ENCODE peak calls at places on chromosomes 13 and 19, in seven cellular contexts. One of them, this sample, is unnamed.

GRCh38 chr19:57813919-57814504 is 701 bp downstream of the ZNF552 start:
- DNase-seq in sigmoid colon: no peak
- DNase-seq in T-helper 17 cell: no peak
- DNase-seq in ovary: no peak
- DNase-seq in amniotic epithelial cell: no peak
- DNase-seq in activated CD4-positive, alpha-beta memory T cell treated with anti-CD3 and anti-CD28 coated beads, Interleukin-2, amount 10 ng/mL, durations not matched to agents 7 days and 5 days: no peak
- DNase-seq in brain microvascular endothelial cell: no peak
- DNase-seq in this sample: no peak

GRCh38 chr13:39273953-39274352 is 235.7 kb downstream of the NHLRC3 start:
- DNase-seq in sigmoid colon: no peak
- DNase-seq in T-helper 17 cell: no peak
- DNase-seq in ovary: no peak
- DNase-seq in amniotic epithelial cell: peak; percentile 32
- DNase-seq in activated CD4-positive, alpha-beta memory T cell treated with anti-CD3 and anti-CD28 coated beads, Interleukin-2, amount 10 ng/mL, durations not matched to agents 7 days and 5 days: no peak
- DNase-seq in brain microvascular endothelial cell: no peak
- DNase-seq in this sample: no peak

GRCh38 chr19:18233224-18233825 is 7.1 kb upstream of the PDE4C start:
- DNase-seq in sigmoid colon: no peak
- DNase-seq in T-helper 17 cell: peak; percentile 45
- DNase-seq in ovary: peak; percentile 72
- DNase-seq in amniotic epithelial cell: peak; percentile 40
- DNase-seq in activated CD4-positive, alpha-beta memory T cell treated with anti-CD3 and anti-CD28 coated beads, Interleukin-2, amount 10 ng/mL, durations not matched to agents 7 days and 5 days: peak; percentile 66
- DNase-seq in brain microvascular endothelial cell: no peak
- DNase-seq in this sample: no peak

GRCh38 chr13:82772802-82773201 is 1109.5 kb downstream of the SLITRK1 start:
- DNase-seq in sigmoid colon: no peak
- DNase-seq in T-helper 17 cell: no peak
- DNase-seq in ovary: no peak
- DNase-seq in amniotic epithelial cell: no peak
- DNase-seq in activated CD4-positive, alpha-beta memory T cell treated with anti-CD3 and anti-CD28 coated beads, Interleukin-2, amount 10 ng/mL, durations not matched to agents 7 days and 5 days: no peak
- DNase-seq in brain microvascular endothelial cell: no peak
- DNase-seq in this sample: no peak

GRCh38 chr19:12293771-12294307 is 844 bp downstream of the ZNF44 start:
- DNase-seq in sigmoid colon: peak; percentile 89
- DNase-seq in T-helper 17 cell: peak; percentile 28
- DNase-seq in ovary: peak; percentile 58
- DNase-seq in amniotic epithelial cell: peak; percentile 82
- DNase-seq in activated CD4-positive, alpha-beta memory T cell treated with anti-CD3 and anti-CD28 coated beads, Interleukin-2, amount 10 ng/mL, durations not matched to agents 7 days and 5 days: peak; percentile 80
- DNase-seq in brain microvascular endothelial cell: peak; percentile 28
- DNase-seq in this sample: no peak

GRCh38 chr19:30328096-30328495 is 44.1 kb upstream of the ZNF536 start:
- DNase-seq in sigmoid colon: no peak
- DNase-seq in T-helper 17 cell: no peak
- DNase-seq in ovary: no peak
- DNase-seq in amniotic epithelial cell: no peak
- DNase-seq in activated CD4-positive, alpha-beta memory T cell treated with anti-CD3 and anti-CD28 coated beads, Interleukin-2, amount 10 ng/mL, durations not matched to agents 7 days and 5 days: no peak
- DNase-seq in brain microvascular endothelial cell: no peak
- DNase-seq in this sample: no peak

GRCh38 chr19:54470991-54471782 is 1.9 kb downstream of the CDC42EP5 start:
- DNase-seq in sigmoid colon: peak; percentile 78
- DNase-seq in T-helper 17 cell: no peak
- DNase-seq in ovary: peak; percentile 57
- DNase-seq in amniotic epithelial cell: no peak
- DNase-seq in activated CD4-positive, alpha-beta memory T cell treated with anti-CD3 and anti-CD28 coated beads, Interleukin-2, amount 10 ng/mL, durations not matched to agents 7 days and 5 days: no peak
- DNase-seq in brain microvascular endothelial cell: no peak
- DNase-seq in this sample: no peak

GRCh38 chr13:98977568-98978270 is at the start of gene DOCK9:
- DNase-seq in sigmoid colon: peak; percentile 76
- DNase-seq in T-helper 17 cell: no peak
- DNase-seq in ovary: peak; percentile 72
- DNase-seq in amniotic epithelial cell: peak; percentile 76
- DNase-seq in activated CD4-positive, alpha-beta memory T cell treated with anti-CD3 and anti-CD28 coated beads, Interleukin-2, amount 10 ng/mL, durations not matched to agents 7 days and 5 days: no peak
- DNase-seq in brain microvascular endothelial cell: peak; percentile 74
- DNase-seq in this sample: peak; percentile 40

GRCh38 chr19:5988520-5989387 is 10.8 kb upstream of the RANBP3 start:
- DNase-seq in sigmoid colon: no peak
- DNase-seq in T-helper 17 cell: no peak
- DNase-seq in ovary: no peak
- DNase-seq in amniotic epithelial cell: peak; percentile 22
- DNase-seq in activated CD4-positive, alpha-beta memory T cell treated with anti-CD3 and anti-CD28 coated beads, Interleukin-2, amount 10 ng/mL, durations not matched to agents 7 days and 5 days: no peak
- DNase-seq in brain microvascular endothelial cell: no peak
- DNase-seq in this sample: no peak

GRCh38 chr19:1355974-1356865 is 27.5 kb upstream of the NDUFS7 start:
- DNase-seq in sigmoid colon: no peak
- DNase-seq in T-helper 17 cell: no peak
- DNase-seq in ovary: no peak
- DNase-seq in amniotic epithelial cell: peak; percentile 77
- DNase-seq in activated CD4-positive, alpha-beta memory T cell treated with anti-CD3 and anti-CD28 coated beads, Interleukin-2, amount 10 ng/mL, durations not matched to agents 7 days and 5 days: no peak
- DNase-seq in brain microvascular endothelial cell: no peak
- DNase-seq in this sample: no peak

GRCh38 chr19:17332677-17333581 is 1.7 kb downstream of the ANO8 start:
- DNase-seq in sigmoid colon: no peak
- DNase-seq in T-helper 17 cell: no peak
- DNase-seq in ovary: no peak
- DNase-seq in amniotic epithelial cell: peak; percentile 75
- DNase-seq in activated CD4-positive, alpha-beta memory T cell treated with anti-CD3 and anti-CD28 coated beads, Interleukin-2, amount 10 ng/mL, durations not matched to agents 7 days and 5 days: peak; percentile 51
- DNase-seq in brain microvascular endothelial cell: no peak
- DNase-seq in this sample: peak; percentile 16

GRCh38 chr19:40705362-40705651 is 11.4 kb downstream of the COQ8B start:
- DNase-seq in sigmoid colon: no peak
- DNase-seq in T-helper 17 cell: no peak
- DNase-seq in ovary: no peak
- DNase-seq in amniotic epithelial cell: no peak
- DNase-seq in activated CD4-positive, alpha-beta memory T cell treated with anti-CD3 and anti-CD28 coated beads, Interleukin-2, amount 10 ng/mL, durations not matched to agents 7 days and 5 days: no peak
- DNase-seq in brain microvascular endothelial cell: no peak
- DNase-seq in this sample: no peak

GRCh38 chr13:88628882-88629281 is 957.7 kb downstream of the SLITRK5 start:
- DNase-seq in sigmoid colon: no peak
- DNase-seq in T-helper 17 cell: no peak
- DNase-seq in ovary: no peak
- DNase-seq in amniotic epithelial cell: no peak
- DNase-seq in activated CD4-positive, alpha-beta memory T cell treated with anti-CD3 and anti-CD28 coated beads, Interleukin-2, amount 10 ng/mL, durations not matched to agents 7 days and 5 days: no peak
- DNase-seq in brain microvascular endothelial cell: no peak
- DNase-seq in this sample: no peak

GRCh38 chr13:95492044-95492801 is 60.3 kb upstream of the CLDN10 start:
- DNase-seq in sigmoid colon: no peak
- DNase-seq in T-helper 17 cell: no peak
- DNase-seq in ovary: no peak
- DNase-seq in amniotic epithelial cell: no peak
- DNase-seq in activated CD4-positive, alpha-beta memory T cell treated with anti-CD3 and anti-CD28 coated beads, Interleukin-2, amount 10 ng/mL, durations not matched to agents 7 days and 5 days: no peak
- DNase-seq in brain microvascular endothelial cell: no peak
- DNase-seq in this sample: no peak

GRCh38 chr13:43111887-43112400 is 88.6 kb downstream of the DNAJC15 start:
- DNase-seq in sigmoid colon: no peak
- DNase-seq in T-helper 17 cell: no peak
- DNase-seq in ovary: no peak
- DNase-seq in amniotic epithelial cell: no peak
- DNase-seq in activated CD4-positive, alpha-beta memory T cell treated with anti-CD3 and anti-CD28 coated beads, Interleukin-2, amount 10 ng/mL, durations not matched to agents 7 days and 5 days: no peak
- DNase-seq in brain microvascular endothelial cell: no peak
- DNase-seq in this sample: no peak

GRCh38 chr19:19552811-19553210 is 14.7 kb downstream of the CILP2 start:
- DNase-seq in sigmoid colon: no peak
- DNase-seq in T-helper 17 cell: peak; percentile 30
- DNase-seq in ovary: no peak
- DNase-seq in amniotic epithelial cell: no peak
- DNase-seq in activated CD4-positive, alpha-beta memory T cell treated with anti-CD3 and anti-CD28 coated beads, Interleukin-2, amount 10 ng/mL, durations not matched to agents 7 days and 5 days: peak; percentile 40
- DNase-seq in brain microvascular endothelial cell: peak; percentile 36
- DNase-seq in this sample: no peak

GRCh38 chr13:110330491-110331001 is 23.5 kb downstream of the COL4A2 start:
- DNase-seq in sigmoid colon: peak; percentile 66
- DNase-seq in T-helper 17 cell: no peak
- DNase-seq in ovary: no peak
- DNase-seq in amniotic epithelial cell: peak; percentile 63
- DNase-seq in activated CD4-positive, alpha-beta memory T cell treated with anti-CD3 and anti-CD28 coated beads, Interleukin-2, amount 10 ng/mL, durations not matched to agents 7 days and 5 days: no peak
- DNase-seq in brain microvascular endothelial cell: peak; percentile 66
- DNase-seq in this sample: no peak

GRCh38 chr19:6754136-6754535 is 13.1 kb downstream of the SH2D3A start:
- DNase-seq in sigmoid colon: no peak
- DNase-seq in T-helper 17 cell: no peak
- DNase-seq in ovary: no peak
- DNase-seq in amniotic epithelial cell: no peak
- DNase-seq in activated CD4-positive, alpha-beta memory T cell treated with anti-CD3 and anti-CD28 coated beads, Interleukin-2, amount 10 ng/mL, durations not matched to agents 7 days and 5 days: no peak
- DNase-seq in brain microvascular endothelial cell: no peak
- DNase-seq in this sample: no peak

GRCh38 chr19:1243768-1244692 is 2.5 kb downstream of the ATP5F1D start:
- DNase-seq in sigmoid colon: peak; percentile 96
- DNase-seq in T-helper 17 cell: peak; percentile 86
- DNase-seq in ovary: peak; percentile 93
- DNase-seq in amniotic epithelial cell: peak; percentile 76
- DNase-seq in activated CD4-positive, alpha-beta memory T cell treated with anti-CD3 and anti-CD28 coated beads, Interleukin-2, amount 10 ng/mL, durations not matched to agents 7 days and 5 days: peak; percentile 88
- DNase-seq in brain microvascular endothelial cell: peak; percentile 65
- DNase-seq in this sample: peak; percentile 27

GRCh38 chr13:93029536-93029935 is 197.1 kb upstream of the GPC6 start:
- DNase-seq in sigmoid colon: no peak
- DNase-seq in T-helper 17 cell: no peak
- DNase-seq in ovary: no peak
- DNase-seq in amniotic epithelial cell: peak; percentile 10
- DNase-seq in activated CD4-positive, alpha-beta memory T cell treated with anti-CD3 and anti-CD28 coated beads, Interleukin-2, amount 10 ng/mL, durations not matched to agents 7 days and 5 days: no peak
- DNase-seq in brain microvascular endothelial cell: peak; percentile 56
- DNase-seq in this sample: no peak

GRCh38 chr19:16587031-16588023 is 15.1 kb upstream of the SLC35E1 start:
- DNase-seq in sigmoid colon: no peak
- DNase-seq in T-helper 17 cell: peak; percentile 33
- DNase-seq in ovary: no peak
- DNase-seq in amniotic epithelial cell: peak; percentile 46
- DNase-seq in activated CD4-positive, alpha-beta memory T cell treated with anti-CD3 and anti-CD28 coated beads, Interleukin-2, amount 10 ng/mL, durations not matched to agents 7 days and 5 days: peak; percentile 69
- DNase-seq in brain microvascular endothelial cell: peak; percentile 59
- DNase-seq in this sample: no peak

GRCh38 chr13:44394649-44395048 is 21.0 kb downstream of the SERP2 start:
- DNase-seq in sigmoid colon: peak; percentile 13
- DNase-seq in T-helper 17 cell: no peak
- DNase-seq in ovary: no peak
- DNase-seq in amniotic epithelial cell: no peak
- DNase-seq in activated CD4-positive, alpha-beta memory T cell treated with anti-CD3 and anti-CD28 coated beads, Interleukin-2, amount 10 ng/mL, durations not matched to agents 7 days and 5 days: no peak
- DNase-seq in brain microvascular endothelial cell: no peak
- DNase-seq in this sample: no peak

GRCh38 chr13:98889419-98890079 is 88.3 kb downstream of the DOCK9 start:
- DNase-seq in sigmoid colon: no peak
- DNase-seq in T-helper 17 cell: no peak
- DNase-seq in ovary: no peak
- DNase-seq in amniotic epithelial cell: no peak
- DNase-seq in activated CD4-positive, alpha-beta memory T cell treated with anti-CD3 and anti-CD28 coated beads, Interleukin-2, amount 10 ng/mL, durations not matched to agents 7 days and 5 days: no peak
- DNase-seq in brain microvascular endothelial cell: no peak
- DNase-seq in this sample: no peak

GRCh38 chr19:35409191-35409590 is 38.3 kb downstream of the GPR42 start:
- DNase-seq in sigmoid colon: no peak
- DNase-seq in T-helper 17 cell: no peak
- DNase-seq in ovary: no peak
- DNase-seq in amniotic epithelial cell: no peak
- DNase-seq in activated CD4-positive, alpha-beta memory T cell treated with anti-CD3 and anti-CD28 coated beads, Interleukin-2, amount 10 ng/mL, durations not matched to agents 7 days and 5 days: no peak
- DNase-seq in brain microvascular endothelial cell: no peak
- DNase-seq in this sample: no peak

This sample was measured in NCI-H774.